ENCODE peak calls at places on chromosomes 2 and 18, in seven cellular contexts. V is sigmoid colon, B is GM12878, C is breast epithelium, L is spleen, N is HCT116, I is GM12891. Q is an unnamed sample.

GRCh38 chr18:79935499-79935898 is 16.0 kb downstream of the SLC66A2 start:
- DNase-seq in B (no peak), I (no peak), C (no peak), V (peak; percentile 37), N (no peak), L (no peak), Q (no peak)

GRCh38 chr2:51710222-51710621 is 678.3 kb upstream of the NRXN1 start:
- DNase-seq in L (no peak), V (no peak), C (no peak), B (no peak), N (peak; percentile 12), I (peak; percentile 1), Q (no peak)

GRCh38 chr2:9430316-9431293 is 7.2 kb downstream of the CPSF3 start:
- DNase-seq in N (no peak), C (no peak), L (no peak), I (no peak), V (no peak), B (no peak), Q (no peak)

GRCh38 chr18:22489694-22490093 is 72.0 kb upstream of the CTAGE1 start:
- DNase-seq in B (no peak), V (no peak), L (no peak), I (no peak), C (no peak), N (no peak), Q (no peak)

GRCh38 chr2:215751200-215751910 is 262.0 kb downstream of the MREG start:
- DNase-seq in B (no peak), L (no peak), C (no peak), N (no peak), V (no peak), I (no peak), Q (no peak)

GRCh38 chr2:78778756-78779510 is 246.6 kb upstream of the REG3G start:
- DNase-seq in V (no peak), B (no peak), I (no peak), N (no peak), L (peak; percentile 80), C (no peak), Q (no peak)

GRCh38 chr2:41967426-41968181 is 80.2 kb upstream of the PKDCC start:
- DNase-seq in C (peak; percentile 30), B (no peak), N (no peak), I (no peak), V (peak; percentile 72), L (no peak), Q (no peak)

GRCh38 chr18:24078391-24078790 is 60.5 kb upstream of the CABYR start:
- DNase-seq in C (no peak), B (no peak), V (no peak), L (no peak), I (no peak), N (no peak), Q (no peak)

GRCh38 chr18:62105373-62105772 is 81.5 kb downstream of the PIGN start:
- DNase-seq in C (no peak), B (no peak), L (no peak), I (no peak), V (no peak), N (no peak), Q (no peak)

GRCh38 chr2:187976259-187976658 is 315.4 kb upstream of the GULP1 start:
- DNase-seq in B (no peak), L (no peak), N (no peak), V (no peak), I (no peak), C (no peak), Q (no peak)

GRCh38 chr18:3653859-3654441 is 204.0 kb downstream of the TGIF1 start:
- DNase-seq in L (no peak), V (no peak), B (no peak), C (no peak), N (no peak), I (no peak), Q (no peak)

GRCh38 chr2:98378901-98379300 is 32.6 kb downstream of the CNGA3 start:
- DNase-seq in I (no peak), V (no peak), B (no peak), L (no peak), C (peak; percentile 70), N (no peak), Q (no peak)

GRCh38 chr2:152790883-152791282 is 72.5 kb downstream of the ARL6IP6 start:
- DNase-seq in V (no peak), B (no peak), L (no peak), I (no peak), N (no peak), C (no peak), Q (no peak)

GRCh38 chr2:222399038-222399783 is 25.1 kb upstream of the SGPP2 start:
- DNase-seq in B (no peak), N (no peak), I (no peak), L (no peak), C (no peak), V (no peak), Q (no peak)

GRCh38 chr2:29449499-29449898 is 334.3 kb downstream of the CLIP4 start:
- DNase-seq in I (no peak), L (no peak), N (no peak), V (no peak), C (no peak), B (no peak), Q (no peak)
- TF ChIP-seq POLR2AphosphoS5 in I (no peak), L (no peak), N (no peak), V (no peak), C (no peak), B (no peak), Q (no peak)

GRCh38 chr2:11420190-11420589 is 45.8 kb downstream of the E2F6 start:
- DNase-seq in C (no peak), N (no peak), V (no peak), L (no peak), I (no peak), B (no peak), Q (no peak)

GRCh38 chr2:11416931-11417330 is 49.0 kb downstream of the E2F6 start:
- DNase-seq in I (no peak), V (no peak), L (no peak), N (no peak), C (no peak), B (no peak), Q (no peak)

GRCh38 chr2:11416191-11416590 is 49.8 kb downstream of the E2F6 start:
- DNase-seq in V (no peak), I (no peak), L (no peak), N (no peak), B (no peak), C (no peak), Q (no peak)

GRCh38 chr2:11419781-11420180 is 46.2 kb downstream of the E2F6 start:
- DNase-seq in N (no peak), I (no peak), V (no peak), L (no peak), B (no peak), C (no peak), Q (no peak)

GRCh38 chr2:11417946-11418585 is 47.9 kb downstream of the E2F6 start:
- DNase-seq in I (no peak), L (no peak), C (no peak), V (no peak), N (no peak), B (no peak), Q (no peak)
- TF ChIP-seq POLR2AphosphoS5 in I (no peak), L (no peak), C (no peak), V (no peak), N (no peak), B (no peak), Q (no peak)

DNA sequence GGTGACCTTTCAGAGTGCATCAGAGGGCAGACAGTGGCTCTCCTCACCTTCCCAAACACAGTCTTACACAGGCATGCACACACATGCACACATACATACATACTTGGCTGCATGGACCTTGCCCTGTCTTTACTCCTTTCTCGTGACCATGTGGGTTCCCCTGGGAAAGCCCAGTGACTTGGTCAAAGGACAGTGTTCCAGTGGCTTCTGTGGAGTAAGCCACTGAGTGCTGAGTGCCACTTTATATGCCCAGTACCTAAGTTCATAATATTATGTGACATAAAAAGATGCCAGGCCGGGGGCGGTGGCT is 249.5 kb downstream of the MYCN start:
- DNase-seq in L (no peak), N (no peak), B (no peak), C (no peak), I (no peak), V (no peak), Q (no peak)
- TF ChIP-seq POLR2AphosphoS5 in L (no peak), N (no peak), B (no peak), C (no peak), I (no peak), V (no peak), Q (no peak)

GRCh38 chr2:6846540-6846939 is 19.2 kb downstream of the CMPK2 start:
- DNase-seq in I (no peak), V (no peak), L (no peak), N (no peak), B (no peak), C (no peak), Q (no peak)

GRCh38 chr2:6845903-6846302 is 19.8 kb downstream of the CMPK2 start:
- DNase-seq in B (no peak), N (no peak), V (no peak), L (no peak), C (no peak), I (no peak), Q (no peak)

GRCh38 chr2:6845312-6845711 is 20.4 kb downstream of the CMPK2 start:
- DNase-seq in I (no peak), L (no peak), C (no peak), N (no peak), B (no peak), V (no peak), Q (no peak)

GRCh38 chr2:6846967-6847695 is 18.6 kb downstream of the CMPK2 start:
- DNase-seq in I (no peak), N (no peak), V (no peak), C (no peak), B (no peak), L (no peak), Q (no peak)

GRCh38 chr2:6841537-6842287 is 24.0 kb downstream of the CMPK2 start:
- DNase-seq in C (no peak), V (no peak), L (no peak), I (no peak), B (no peak), N (no peak), Q (no peak)
- TF ChIP-seq POLR2AphosphoS5 in C (no peak), V (no peak), L (no peak), I (no peak), B (no peak), N (no peak), Q (no peak)

GRCh38 chr18:58955738-58956137 is 91.1 kb downstream of the ZNF532 start:
- DNase-seq in N (no peak), B (no peak), I (no peak), V (no peak), L (no peak), C (no peak), Q (no peak)

GRCh38 chr18:58965291-58965929 is 100.7 kb downstream of the ZNF532 start:
- DNase-seq in V (no peak), L (no peak), I (no peak), N (no peak), B (no peak), C (no peak), Q (no peak)

GRCh38 chr18:58965930-58966662 is 101.4 kb downstream of the ZNF532 start:
- DNase-seq in V (no peak), L (no peak), B (no peak), C (no peak), I (no peak), N (no peak), Q (no peak)

GRCh38 chr18:58962331-58962730 is 97.7 kb downstream of the ZNF532 start:
- DNase-seq in N (no peak), B (no peak), L (no peak), I (no peak), C (no peak), V (no peak), Q (no peak)

GRCh38 chr18:58960946-58961722 is 96.5 kb downstream of the ZNF532 start:
- DNase-seq in N (no peak), I (no peak), V (no peak), C (no peak), L (no peak), B (no peak), Q (no peak)
- TF ChIP-seq POLR2AphosphoS5 in N (no peak), I (no peak), V (no peak), C (no peak), L (no peak), B (no peak), Q (no peak)